ENCODE peak calls at places on chromosomes 11 and 22, in ten cellular contexts. Y is GM12865, T is uterus, B is HepG2, L is dorsolateral prefrontal cortex, M is prostate gland, Z is fibroblast of pulmonary artery, D is BJ, X is psoas muscle, O is fibroblast of mammary gland. W is an unnamed sample.
A peak's percentile ranks its signal among the peaks of the same experiment; 100 is the strongest.

GRCh38 chr11:86150826-86151187 is 81.9 kb upstream of the PICALM start:
- DNase-seq in X (no peak), M (no peak), Z (no peak), O (no peak), T (no peak), D (no peak), B (no peak), Y (no peak), L (no peak), W (no peak)

GRCh38 chr22:28976588-28976987 is 85.0 kb downstream of the C22orf31 start:
- DNase-seq in O (peak; percentile 88), T (no peak), X (no peak), L (no peak), Z (peak; percentile 74), Y (peak; percentile 14), M (no peak), D (no peak), B (no peak), W (no peak)

GRCh38 chr11:18773681-18774080 is 17.9 kb downstream of the PTPN5 start:
- DNase-seq in Y (no peak), O (no peak), X (no peak), Z (no peak), B (no peak), T (no peak), L (no peak), D (no peak), M (no peak), W (no peak)

GRCh38 chr11:109946322-109946846 is 146.8 kb upstream of the ZC3H12C start:
- DNase-seq in Z (peak; percentile 99), O (peak; percentile 98), M (peak; percentile 68), D (peak; percentile 60), L (peak; percentile 88), Y (peak; percentile 90), B (peak; percentile 78), X (peak; percentile 90), T (peak; percentile 76), W (peak; percentile 69)

GRCh38 chr11:116733386-116733755 is 39.4 kb downstream of the BUD13 start:
- DNase-seq in Z (no peak), M (no peak), B (no peak), O (no peak), Y (no peak), X (no peak), D (no peak), L (no peak), T (no peak), W (peak; percentile 60)

GRCh38 chr11:69287968-69288882 is 5.7 kb upstream of the MYEOV start:
- DNase-seq in L (no peak), M (no peak), T (no peak), D (no peak), B (peak; percentile 62), O (no peak), Z (no peak), X (peak; percentile 18), Y (no peak), W (no peak)

GRCh38 chr11:48880021-48880441 is 103.7 kb downstream of the TRIM51G start:
- DNase-seq in Y (no peak), L (peak; percentile 27), Z (no peak), X (peak; percentile 48), O (no peak), B (no peak), T (peak; percentile 7), D (no peak), M (no peak), W (no peak)

GRCh38 chr11:47917643-47918369 is 62.6 kb upstream of the PTPRJ start:
- DNase-seq in Y (peak; percentile 69), L (peak; percentile 39), M (peak; percentile 68), T (peak; percentile 77), D (peak; percentile 64), O (peak; percentile 89), B (peak; percentile 20), X (peak; percentile 75), Z (peak; percentile 99), W (peak; percentile 42)

GRCh38 chr11:126060651-126061220 is 1.9 kb downstream of the CDON start:
- DNase-seq in Z (no peak), M (no peak), O (no peak), L (no peak), B (peak; percentile 45), D (no peak), T (no peak), Y (no peak), X (no peak), W (no peak)
- H3K4me3 ChIP-seq in Z (no peak overlapping the region), M (no peak overlapping the region), O (no peak overlapping the region), L (peak overlapping the region; percentile 12), B (no peak overlapping the region), D (no peak overlapping the region), T (peak overlapping the region; percentile 93), Y (no peak overlapping the region), X (no peak overlapping the region), W (no peak overlapping the region)

GRCh38 chr22:37283393-37283937 is 1.2 kb downstream of the CYTH4 start:
- DNase-seq in Y (no peak), L (no peak), D (no peak), M (no peak), Z (no peak), X (no peak), B (no peak), O (no peak), T (no peak), W (no peak)
- TF ChIP-seq CTCF in Y (no peak), L (no peak), D (peak; percentile 41), M (no peak), Z (peak; percentile 43), X (no peak), B (no peak), O (peak; percentile 41), T (no peak), W (peak; percentile 13)

DNA sequence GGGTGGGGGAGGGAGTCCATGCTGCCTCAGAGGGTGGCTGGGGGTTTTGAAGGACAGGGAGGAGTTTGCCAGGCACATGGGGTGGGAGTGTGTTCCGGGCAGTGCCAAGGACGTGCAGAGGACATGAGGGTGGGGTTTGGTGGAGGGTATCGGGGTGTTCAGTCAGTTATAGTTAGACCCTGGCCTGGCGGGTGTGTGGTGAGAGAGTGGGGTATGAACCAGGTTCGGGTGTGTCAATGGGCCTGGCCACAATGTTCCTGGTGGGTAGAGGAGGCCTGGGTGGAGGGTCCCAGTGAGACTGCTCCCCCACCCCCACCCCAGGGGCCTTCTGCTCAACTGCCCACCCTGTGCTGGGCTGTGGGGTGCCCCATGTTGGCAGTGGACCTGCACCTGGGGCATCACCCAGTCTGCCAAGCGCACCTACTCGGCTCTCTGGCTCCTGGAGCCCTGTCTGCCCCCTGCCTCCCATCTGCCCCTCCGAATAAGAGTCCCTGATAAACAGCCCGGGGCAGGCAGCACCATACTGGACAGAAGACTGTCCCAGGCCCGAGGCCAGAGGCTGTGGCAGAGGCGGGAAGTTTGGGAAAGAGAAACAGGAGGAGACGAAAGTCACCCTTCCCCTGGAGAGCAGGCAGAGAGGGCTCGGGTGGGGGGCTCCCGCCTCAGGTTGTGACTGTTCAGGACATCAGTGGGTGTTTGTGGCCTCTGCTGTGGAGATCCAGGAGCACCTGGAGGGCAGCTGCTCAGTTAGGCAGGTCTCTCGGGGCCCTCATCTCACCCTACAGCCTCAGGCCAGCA is 4.1 kb downstream of the PIM3 start:
- DNase-seq in X (peak; percentile 52), Y (no peak), Z (no peak), L (peak; percentile 28), D (no peak), O (no peak), M (no peak), B (no peak), T (peak; percentile 17), W (peak; percentile 13)
- H3K4me3 ChIP-seq in X (peak overlapping the region; percentile 86), Y (peak overlapping the region; percentile 92), Z (no peak overlapping the region), L (no peak overlapping the region), D (no peak overlapping the region), O (no peak overlapping the region), M (no peak overlapping the region), B (peak overlapping the region; percentile 65), T (no peak overlapping the region), W (peak overlapping the region; percentile 70)

GRCh38 chr11:133576351-133576750 is 44.0 kb upstream of the OPCML start:
- DNase-seq in L (no peak), M (no peak), D (no peak), Y (no peak), X (no peak), B (no peak), Z (no peak), T (no peak), O (no peak), W (no peak)
- TF ChIP-seq CTCF in L (no peak), M (no peak), D (no peak), Y (peak; percentile 14), X (no peak), B (peak; percentile 25), Z (no peak), T (no peak), O (no peak), W (peak; percentile 44)

GRCh38 chr22:27100789-27101188 is 443.4 kb downstream of the MIAT start:
- DNase-seq in M (no peak), D (no peak), X (no peak), Y (no peak), Z (peak; percentile 29), L (no peak), T (peak; percentile 32), O (no peak), B (no peak), W (no peak)
- H3K4me3 ChIP-seq in M (no peak overlapping the region), D (no peak overlapping the region), X (no peak overlapping the region), Y (no peak overlapping the region), Z (no peak overlapping the region), L (no peak overlapping the region), T (no peak overlapping the region), O (no peak overlapping the region), B (no peak overlapping the region), W (no peak overlapping the region)

DNA sequence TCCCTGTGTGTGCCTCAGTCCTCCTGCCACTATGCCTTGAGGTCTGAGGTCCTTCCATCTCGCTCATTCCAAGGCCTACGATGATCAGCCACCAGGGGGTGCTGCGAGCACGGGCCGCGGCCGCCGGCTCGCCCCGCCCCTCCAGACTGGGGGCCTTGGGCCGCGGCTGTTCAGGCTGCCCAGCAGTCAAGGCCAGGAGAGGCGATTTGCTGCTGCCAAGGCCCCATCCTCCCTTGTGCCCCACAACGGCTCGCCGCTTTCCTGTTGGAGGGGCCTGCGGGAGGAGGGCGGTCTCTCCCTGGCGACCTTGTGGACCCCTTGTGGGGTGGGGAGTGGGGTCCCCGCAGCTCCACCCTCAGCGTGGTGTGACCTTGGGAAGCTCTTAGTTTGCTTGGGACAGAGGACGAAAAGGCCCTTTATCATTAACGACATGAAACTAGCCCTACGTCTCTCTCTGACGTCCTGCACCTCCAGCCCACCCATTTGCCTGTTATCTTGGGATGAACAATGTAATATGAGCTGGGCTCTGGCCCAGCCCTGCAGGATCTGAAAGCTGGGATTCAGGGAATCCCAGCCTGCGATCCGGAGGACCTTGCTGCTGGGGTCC is 5.4 kb upstream of the GALR3 start:
- DNase-seq in T (peak; percentile 89), Z (peak; percentile 82), M (peak; percentile 65), L (peak; percentile 80), X (peak; percentile 91), O (peak; percentile 74), D (no peak), Y (peak; percentile 79), B (peak; percentile 86), W (peak; percentile 81)
- TF ChIP-seq CTCF in T (peak; percentile 98), Z (peak; percentile 60), M (peak; percentile 93), L (peak; percentile 97), X (peak; percentile 98), O (peak; percentile 54), D (peak; percentile 79), Y (peak; percentile 94), B (peak; percentile 100), W (peak; percentile 83)

DNA sequence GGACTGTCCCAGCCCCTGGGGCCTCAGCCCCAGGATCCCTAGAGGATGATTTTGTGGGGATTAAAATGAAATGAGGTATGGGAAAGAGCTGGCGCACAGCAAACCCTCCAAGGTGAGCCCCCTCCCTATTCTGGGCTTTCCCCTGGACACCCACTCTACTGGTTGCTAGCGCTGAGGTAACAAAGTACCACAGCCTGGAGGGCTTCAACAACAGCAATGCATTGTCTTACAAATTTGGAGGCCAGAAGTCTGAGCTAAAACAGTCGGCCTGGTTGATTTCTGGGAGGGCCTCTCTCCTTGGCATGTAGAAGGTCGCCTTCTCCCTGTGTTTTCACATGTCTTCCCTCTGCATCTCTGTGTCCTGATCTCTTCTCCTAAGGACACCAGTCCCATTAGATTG is 913.6 kb downstream of the NTM start:
- DNase-seq in M (no peak), Y (no peak), Z (no peak), D (no peak), B (no peak), T (no peak), X (no peak), O (no peak), L (no peak), W (no peak)
- H3K4me3 ChIP-seq in M (no peak overlapping the region), Y (no peak overlapping the region), Z (no peak overlapping the region), D (no peak overlapping the region), B (no peak overlapping the region), T (no peak overlapping the region), X (no peak overlapping the region), O (no peak overlapping the region), L (no peak overlapping the region), W (no peak overlapping the region)

W was measured in GM06990.